ENCODE peak calls at places on chromosomes 11 and 22, in five cellular contexts. R, O, S, E and K are unnamed samples.

GRCh38 chr22:22207845-22208564 is 36.6 kb upstream of the VPREB1 start:
- DNase-seq in R (peak; percentile 76), O (no peak), E (peak; percentile 69), S (peak; percentile 80), K (peak; percentile 70)

GRCh38 chr11:27290261-27290660 is 72.8 kb downstream of the CCDC34 start:
- DNase-seq in R (no peak), S (no peak), O (no peak), E (no peak), K (no peak)

GRCh38 chr11:57425565-57426438 is 1.1 kb downstream of the SLC43A3 start:
- DNase-seq in S (peak; percentile 51), R (peak; percentile 25), E (no peak), O (peak; percentile 94), K (peak; percentile 89)

GRCh38 chr11:110762596-110762995 is 50.4 kb upstream of the ARHGAP20 start:
- DNase-seq in E (no peak), S (no peak), R (no peak), O (no peak), K (no peak)

GRCh38 chr22:34841321-34841901 is 224.5 kb upstream of the ISX start:
- DNase-seq in O (no peak), E (no peak), R (no peak), S (no peak), K (no peak)

GRCh38 chr11:119065369-119065768 is 2.2 kb upstream of the VPS11 start:
- DNase-seq in E (no peak), R (no peak), S (peak; percentile 20), O (no peak), K (no peak)

GRCh38 chr11:123100378-123101085 is 38.6 kb upstream of the HSPA8 start:
- DNase-seq in E (no peak), S (no peak), O (peak; percentile 80), R (no peak), K (no peak)

GRCh38 chr11:65121447-65121864 is 478 bp downstream of the FAU start:
- DNase-seq in R (no peak), S (peak; percentile 57), E (no peak), O (peak; percentile 68), K (no peak)

GRCh38 chr11:120137611-120138521 is at the start of gene TRIM29:
- DNase-seq in O (peak; percentile 48), E (no peak), R (peak; percentile 37), S (peak; percentile 49), K (no peak)

GRCh38 chr11:12134239-12134590 is 23.8 kb downstream of the MICAL2 start:
- DNase-seq in R (no peak), S (peak; percentile 37), E (no peak), O (no peak), K (no peak)

GRCh38 chr11:94148189-94148588 is 19.5 kb downstream of the PANX1 start:
- DNase-seq in O (no peak), R (no peak), E (no peak), S (no peak), K (no peak)

GRCh38 chr11:49995559-49995958 is 13.2 kb upstream of the OR4C12 start:
- DNase-seq in O (no peak), E (peak; percentile 46), S (no peak), R (no peak), K (no peak)

DNA sequence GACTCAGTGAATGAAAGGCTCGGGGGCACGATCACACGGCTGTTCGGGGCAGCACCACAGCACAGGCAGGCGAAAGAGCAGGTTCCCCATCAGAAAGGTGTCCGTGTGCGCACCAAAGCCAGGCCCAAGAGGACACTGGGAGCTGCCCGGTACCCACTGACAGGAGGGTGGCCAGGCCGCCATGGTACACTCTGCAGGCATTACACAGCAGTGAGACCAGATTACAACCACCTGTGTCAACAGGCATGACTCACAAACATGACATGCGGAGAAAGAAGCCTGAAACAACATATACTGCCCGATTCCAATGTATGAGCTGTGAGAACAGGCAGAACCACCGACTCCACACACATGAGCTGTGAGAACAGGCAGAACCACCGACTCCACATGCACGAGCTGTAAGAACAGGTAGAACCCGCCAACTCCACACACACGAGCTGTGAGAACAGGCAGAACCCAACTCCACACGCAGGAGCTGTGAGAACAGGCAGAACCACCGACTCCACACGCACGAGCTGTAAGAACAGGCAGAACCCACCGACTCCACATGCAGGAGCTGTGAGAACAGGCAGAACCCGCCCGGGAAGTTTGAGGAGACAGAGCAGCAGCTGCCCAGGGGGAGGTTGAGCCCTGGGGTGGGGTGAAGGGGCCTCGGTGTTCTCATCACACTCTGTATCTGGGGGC is 32.6 kb downstream of the KIAA0930 start:
- DNase-seq in E (no peak), S (no peak), R (no peak), O (peak; percentile 57), K (no peak)
- TF ChIP-seq POLR2A in E (no peak), S (no peak), R (no peak), O (no peak), K (no peak)

GRCh38 chr22:17083255-17083654 is 1.5 kb upstream of the IL17RA start:
- DNase-seq in O (no peak), R (no peak), S (no peak), E (no peak), K (no peak)
- TF ChIP-seq POLR2AphosphoS5 in O (no peak), R (no peak), S (no peak), E (no peak), K (no peak)

GRCh38 chr22:40320687-40321086 is 25.6 kb upstream of the ADSL start:
- DNase-seq in S (no peak), R (no peak), O (no peak), E (no peak), K (no peak)
- H3K36me3 ChIP-seq in S (peaks cover 62% of the 10 kb centered on the region), R (peaks cover 97% of the 10 kb centered on the region), O (peaks cover 28% of the 10 kb centered on the region), E (peaks cover 17% of the 10 kb centered on the region), K (peaks cover 54% of the 10 kb centered on the region)

DNA sequence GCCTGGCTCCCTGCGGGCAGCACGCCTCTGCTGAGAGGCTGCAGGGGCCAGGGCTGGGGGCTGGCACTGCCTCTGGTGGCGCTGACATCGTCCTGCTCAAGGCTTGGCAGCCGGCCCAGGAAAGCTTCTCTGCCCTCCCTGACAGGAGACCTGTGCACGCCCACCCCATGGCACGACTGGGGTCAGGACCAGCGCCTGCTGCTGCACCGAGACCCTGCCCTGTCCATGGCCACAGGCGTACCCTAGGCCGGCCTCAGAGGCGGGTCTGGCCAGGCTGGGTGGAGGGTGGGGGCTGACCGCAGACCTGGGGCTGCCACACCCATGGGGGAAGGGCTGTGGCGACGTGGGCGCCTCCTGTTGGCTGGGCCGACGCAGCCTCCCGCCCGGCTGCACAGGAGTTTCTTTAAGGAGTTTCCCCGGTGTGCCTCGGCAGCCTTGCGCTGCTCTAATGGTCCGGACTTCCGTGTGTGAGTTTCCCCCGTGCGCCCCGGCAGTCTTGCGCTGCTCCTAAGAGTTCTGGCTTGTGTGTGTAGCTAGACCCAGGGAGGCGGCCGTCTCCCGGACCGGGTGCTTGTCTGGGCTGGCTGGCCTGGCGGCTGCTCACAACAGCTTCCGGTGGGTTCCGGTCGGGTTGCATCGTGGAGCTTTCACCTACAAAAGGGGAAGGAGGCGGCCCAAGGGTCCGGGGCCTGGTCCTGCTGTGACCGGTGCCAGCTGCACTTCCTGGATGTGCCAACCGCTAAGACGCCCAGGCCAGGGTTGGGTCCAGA is 4.7 kb downstream of the TRABD start:
- DNase-seq in E (peak; percentile 60), O (peak; percentile 87), R (peak; percentile 88), S (peak; percentile 91), K (peak; percentile 95)
- TF ChIP-seq POLR2A in E (peak; percentile 23), O (peak; percentile 24), R (no peak), S (peak; percentile 84), K (peak; percentile 69)

DNA sequence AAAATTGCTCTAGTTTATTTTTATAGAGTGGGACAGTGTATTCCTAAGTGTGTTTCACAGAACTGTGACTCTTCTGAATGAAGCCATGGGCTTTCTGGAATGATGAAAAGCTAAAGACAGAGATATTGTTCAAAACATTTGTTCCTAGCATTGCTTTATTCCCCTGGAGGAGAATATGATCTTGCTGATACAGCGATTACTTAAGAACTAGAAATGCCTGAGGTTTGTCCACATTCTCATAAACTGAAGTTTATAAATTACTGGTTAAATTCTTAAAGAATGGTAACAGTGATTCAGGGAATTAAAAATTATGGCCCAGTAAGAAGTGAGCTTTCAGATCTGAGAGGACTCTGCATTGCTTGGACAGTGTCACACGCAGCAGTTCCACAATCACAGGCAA is 690.3 kb downstream of the FAM181B start:
- DNase-seq in E (no peak), R (no peak), O (no peak), S (no peak), K (no peak)
- TF ChIP-seq POLR2AphosphoS5 in E (no peak), R (no peak), O (no peak), S (no peak), K (no peak)

GRCh38 chr11:47225552-47226137 is 10.9 kb downstream of the DDB2 start:
- DNase-seq in O (no peak), E (no peak), S (no peak), R (no peak), K (no peak)
- H3K36me3 ChIP-seq in O (no peaks in the 10 kb centered on the region), E (peaks cover 16% of the 10 kb centered on the region), S (peaks cover 24% of the 10 kb centered on the region), R (peaks cover 75% of the 10 kb centered on the region), K (peaks cover 47% of the 10 kb centered on the region)

DNA sequence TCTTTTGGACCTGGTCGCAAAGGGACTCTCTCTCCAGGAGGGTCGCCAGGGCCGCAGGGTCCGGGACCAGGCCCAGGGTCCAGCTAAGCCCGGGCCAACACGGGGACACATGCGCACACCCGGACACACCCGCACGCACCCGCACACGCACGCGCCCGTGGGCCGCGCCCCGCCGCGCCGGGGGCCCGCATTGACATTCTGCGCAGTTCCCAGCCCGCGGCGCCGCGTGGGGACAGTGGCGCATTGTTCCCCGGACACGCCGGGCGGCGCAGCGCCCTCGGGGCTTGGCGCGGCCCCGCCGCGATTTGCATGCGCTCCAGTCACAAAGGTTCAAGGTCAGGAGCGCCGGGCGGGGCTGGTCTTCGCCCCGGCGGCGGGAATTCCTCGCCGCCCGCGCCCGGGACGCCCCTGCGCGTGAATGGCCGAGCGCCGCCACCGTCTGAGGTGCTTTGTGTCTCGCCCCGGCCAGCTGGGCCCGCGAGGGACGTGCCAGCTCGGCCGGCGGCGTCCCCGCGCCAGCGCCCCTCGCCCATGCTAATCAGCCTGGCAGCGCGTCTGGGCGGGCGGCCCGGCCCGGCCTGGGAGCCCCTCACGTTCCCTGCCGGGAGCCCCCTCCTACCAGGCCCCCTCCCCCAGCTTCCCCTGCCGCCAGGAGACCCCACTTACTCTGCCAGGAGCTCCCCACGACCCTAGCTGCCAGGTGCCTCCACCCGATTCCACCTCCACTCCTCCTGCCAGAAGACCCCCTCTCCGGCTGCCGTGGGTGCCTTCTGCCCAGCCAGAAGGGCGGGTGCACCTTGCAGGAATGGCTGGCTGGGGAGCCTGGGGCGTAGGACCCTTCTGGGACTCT is 50.5 kb upstream of the WNT7B start:
- DNase-seq in R (peak; percentile 76), O (peak; percentile 80), E (no peak), S (peak; percentile 85), K (peak; percentile 94)
- TF ChIP-seq POLR2A in R (no peak), O (no peak), E (no peak), S (peak; percentile 32), K (no peak)